ENCODE peak calls at places on chromosomes 5 and 9, in eight cellular contexts. T is CD8-positive, alpha-beta memory T cell; E is GM06990; F is K562; H is OCI-LY7; N is stimulated activated CD4-positive, alpha-beta T cell treated with anti-CD3 and anti-CD28 coated beads, Interleukin-2, amount 100 ng/mL, for 48 hours; O is A549; C is endothelial cell. Q is an unnamed sample.

GRCh38 chr5:60960591-60960990 is 15.6 kb downstream of the NDUFAF2 start:
- DNase-seq in N (no peak), C (no peak), T (no peak), O (no peak), H (peak), F (peak), E (no peak), Q (no peak)

GRCh38 chr5:40227366-40227765 is 452.3 kb upstream of the PTGER4 start:
- DNase-seq in H (no peak), C (no peak), O (no peak), E (no peak), N (no peak), T (no peak), F (no peak), Q (no peak)

GRCh38 chr9:121598167-121599000 is 53.0 kb upstream of the DAB2IP start:
- DNase-seq in H (no peak), T (no peak), O (no peak), N (no peak), F (no peak), C (peak), E (no peak), Q (no peak)

GRCh38 chr5:53429706-53430105 is 50.7 kb upstream of the FST start:
- DNase-seq in C (no peak), H (no peak), N (no peak), O (no peak), F (peak), E (no peak), T (no peak), Q (no peak)

GRCh38 chr9:79120533-79121315 is 451.0 kb upstream of the TLE4 start:
- DNase-seq in C (no peak), F (no peak), T (no peak), E (no peak), N (no peak), H (no peak), O (no peak), Q (no peak)

GRCh38 chr9:96062051-96062450 is 186.6 kb downstream of the ERCC6L2 start:
- DNase-seq in H (no peak), O (no peak), C (no peak), E (no peak), N (no peak), F (no peak), T (no peak), Q (no peak)

GRCh38 chr9:108182950-108183381 is 672.8 kb downstream of the ACTL7B start:
- DNase-seq in H (no peak), T (no peak), F (no peak), O (no peak), C (no peak), N (no peak), E (peak), Q (no peak)

GRCh38 chr5:73812962-73813588 is 187.1 kb downstream of the ARHGEF28 start:
- DNase-seq in E (no peak), T (no peak), N (no peak), C (no peak), F (no peak), H (no peak), O (peak), Q (no peak)

GRCh38 chr9:115237383-115238087 is 119.6 kb upstream of the TNC start:
- DNase-seq in E (no peak), N (no peak), C (no peak), F (no peak), H (no peak), T (no peak), O (no peak), Q (no peak)

GRCh38 chr5:110092955-110093785 is 403.4 kb downstream of the MAN2A1 start:
- DNase-seq in E (no peak), T (no peak), H (no peak), C (no peak), N (no peak), O (no peak), F (no peak), Q (no peak)

GRCh38 chr5:55694152-55694830 is 17.8 kb downstream of the SLC38A9 start:
- DNase-seq in O (no peak), H (peak), T (no peak), C (no peak), F (no peak), E (no peak), N (no peak), Q (no peak)

GRCh38 chr5:29309359-29309758 is 1884.1 kb upstream of the CDH6 start:
- DNase-seq in E (no peak), N (no peak), F (no peak), C (no peak), O (no peak), T (no peak), H (no peak), Q (no peak)

Q was measured in naive B cell.